ENCODE peak calls at places on chromosomes 2 and 18, in nine cellular contexts. V, R, B, E, M, F, J, S and Y are unnamed samples.

GRCh38 chr2:17590342-17590911 is 49.9 kb downstream of the VSNL1 start:
- DNase-seq in B (no peak), V (no peak), R (no peak), J (no peak), S (peak), M (no peak), F (no peak), E (no peak), Y (no peak)

GRCh38 chr2:105912081-105912480 is 167.4 kb downstream of the NCK2 start:
- DNase-seq in R (no peak), M (no peak), V (no peak), F (no peak), E (no peak), J (no peak), B (no peak), S (peak), Y (no peak)

GRCh38 chr2:180938419-180938818 is 42.0 kb upstream of the UBE2E3 start:
- DNase-seq in B (no peak), E (peak), R (no peak), F (no peak), S (peak), V (no peak), M (no peak), J (no peak), Y (no peak)

GRCh38 chr18:78915446-78916008 is 64.1 kb upstream of the SALL3 start:
- DNase-seq in F (no peak), B (no peak), J (no peak), S (no peak), V (peak), M (no peak), E (no peak), R (no peak), Y (no peak)

GRCh38 chr2:37020212-37020886 is 54.0 kb upstream of the STRN start:
- DNase-seq in S (no peak), F (no peak), R (no peak), J (no peak), V (peak), B (no peak), E (peak), M (peak), Y (no peak)

GRCh38 chr2:197085665-197086064 is 159.2 kb upstream of the PGAP1 start:
- DNase-seq in B (no peak), R (no peak), J (no peak), M (no peak), S (no peak), V (no peak), E (no peak), F (no peak), Y (no peak)

GRCh38 chr2:21098294-21098693 is 25.5 kb upstream of the TDRD15 start:
- DNase-seq in R (no peak), B (no peak), M (no peak), F (no peak), S (no peak), J (no peak), V (no peak), E (no peak), Y (no peak)

GRCh38 chr2:120175000-120175581 is 48.1 kb downstream of the TMEM185B start:
- DNase-seq in M (no peak), E (peak), J (no peak), V (no peak), S (peak), R (no peak), B (peak), F (no peak), Y (peak)

GRCh38 chr2:174675615-174676014 is 78.0 kb upstream of the WIPF1 start:
- DNase-seq in M (no peak), B (no peak), E (no peak), J (no peak), F (no peak), S (no peak), V (no peak), R (no peak), Y (no peak)

GRCh38 chr18:27735117-27735516 is 441.8 kb downstream of the CDH2 start:
- DNase-seq in J (no peak), R (no peak), M (no peak), V (no peak), S (no peak), B (no peak), E (no peak), F (no peak), Y (no peak)

GRCh38 chr2:216596234-216596985 is 36.8 kb upstream of the IGFBP2 start:
- DNase-seq in R (no peak), V (no peak), J (no peak), F (no peak), B (no peak), S (no peak), E (peak), M (no peak), Y (no peak)

GRCh38 chr2:57396364-57397098 is 650.1 kb upstream of the VRK2 start:
- DNase-seq in J (no peak), M (no peak), R (no peak), V (no peak), S (no peak), E (no peak), F (no peak), B (no peak), Y (no peak)

GRCh38 chr18:24176727-24177416 is 38.0 kb downstream of the CABYR start:
- DNase-seq in J (peak), R (peak), S (peak), M (peak), V (peak), B (peak), E (peak), F (peak), Y (peak)

GRCh38 chr2:174840436-174840835 is 76.2 kb upstream of the CHRNA1 start:
- DNase-seq in J (no peak), F (no peak), M (no peak), R (no peak), S (no peak), B (no peak), V (no peak), E (peak), Y (no peak)

GRCh38 chr2:8277921-8278571 is 403.8 kb upstream of the ID2 start:
- DNase-seq in B (no peak), S (no peak), F (no peak), J (no peak), M (no peak), R (no peak), V (no peak), E (no peak), Y (no peak)

GRCh38 chr2:201120500-201120899 is 4.5 kb downstream of the CFLAR start:
- DNase-seq in S (no peak), F (no peak), J (no peak), V (no peak), R (no peak), B (no peak), E (no peak), M (no peak), Y (no peak)

GRCh38 chr2:80499095-80499494 is 194.5 kb upstream of the LRRTM1 start:
- DNase-seq in R (peak), F (no peak), S (peak), E (peak), B (no peak), J (peak), V (no peak), M (no peak), Y (no peak)

GRCh38 chr2:135688002-135688401 is 53.7 kb upstream of the UBXN4 start:
- DNase-seq in S (peak), B (no peak), E (peak), J (no peak), R (no peak), M (no peak), V (no peak), F (no peak), Y (no peak)

GRCh38 chr2:213317929-213318328 is 33.7 kb downstream of the SPAG16 start:
- DNase-seq in S (peak), R (no peak), B (no peak), F (no peak), M (no peak), J (no peak), V (no peak), E (peak), Y (no peak)

GRCh38 chr2:219739866-219740440 is 112.5 kb downstream of the SLC4A3 start:
- DNase-seq in S (no peak), F (no peak), R (no peak), M (no peak), E (no peak), B (no peak), J (no peak), V (no peak), Y (no peak)

DNA sequence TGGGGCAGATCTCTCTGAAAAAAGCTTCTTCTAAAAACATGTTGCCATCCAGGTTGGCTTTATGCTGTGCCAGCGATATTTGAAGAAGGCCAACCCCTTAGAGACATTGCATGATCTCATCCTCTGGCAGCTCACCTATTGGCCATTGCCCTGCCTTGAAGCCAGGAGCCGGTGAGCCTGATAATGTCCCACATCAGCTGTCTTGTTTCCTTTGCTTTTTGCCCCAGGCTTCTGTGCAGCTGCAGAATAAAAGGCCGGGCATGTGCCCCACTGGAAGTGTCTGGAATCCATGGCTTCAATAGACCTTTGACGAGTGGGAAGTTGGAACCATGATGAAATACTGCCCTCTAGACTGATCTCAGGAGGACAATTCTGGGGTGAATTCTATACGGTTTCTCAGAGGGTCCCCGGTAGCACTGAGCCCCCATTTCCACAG is 523.5 kb upstream of the ZEB2 start:
- DNase-seq in R (peak), J (peak), B (no peak), F (no peak), E (no peak), S (no peak), M (no peak), V (no peak), Y (no peak)
- TF ChIP-seq CTCF in R (no peak), J (no peak), B (no peak), F (no peak), E (no peak), S (no peak), M (no peak), V (no peak), Y (no peak)

GRCh38 chr2:241507430-241508239 is 749 bp downstream of the STK25 start:
- DNase-seq in M (peak), V (peak), E (peak), J (peak), F (peak), R (peak), S (peak), B (peak), Y (peak)
- TF ChIP-seq CTCF in M (no peak), V (peak), E (peak), J (no peak), F (no peak), R (peak), S (peak), B (peak), Y (peak)

GRCh38 chr2:101200714-101201113 is 49.5 kb upstream of the TBC1D8 start:
- DNase-seq in S (peak), J (no peak), F (no peak), E (peak), M (no peak), R (no peak), V (no peak), B (no peak), Y (no peak)

GRCh38 chr2:101204400-101205095 is 48.1 kb upstream of the CNOT11 start:
- DNase-seq in V (no peak), B (no peak), J (no peak), M (no peak), R (no peak), F (no peak), E (no peak), S (no peak), Y (no peak)

GRCh38 chr2:101206080-101206479 is 46.6 kb upstream of the CNOT11 start:
- DNase-seq in E (no peak), B (no peak), S (no peak), R (no peak), V (no peak), J (no peak), M (no peak), F (no peak), Y (no peak)

GRCh38 chr2:101208830-101209229 is 43.9 kb upstream of the CNOT11 start:
- DNase-seq in V (no peak), J (no peak), E (no peak), F (no peak), M (no peak), B (no peak), S (no peak), R (no peak), Y (no peak)

DNA sequence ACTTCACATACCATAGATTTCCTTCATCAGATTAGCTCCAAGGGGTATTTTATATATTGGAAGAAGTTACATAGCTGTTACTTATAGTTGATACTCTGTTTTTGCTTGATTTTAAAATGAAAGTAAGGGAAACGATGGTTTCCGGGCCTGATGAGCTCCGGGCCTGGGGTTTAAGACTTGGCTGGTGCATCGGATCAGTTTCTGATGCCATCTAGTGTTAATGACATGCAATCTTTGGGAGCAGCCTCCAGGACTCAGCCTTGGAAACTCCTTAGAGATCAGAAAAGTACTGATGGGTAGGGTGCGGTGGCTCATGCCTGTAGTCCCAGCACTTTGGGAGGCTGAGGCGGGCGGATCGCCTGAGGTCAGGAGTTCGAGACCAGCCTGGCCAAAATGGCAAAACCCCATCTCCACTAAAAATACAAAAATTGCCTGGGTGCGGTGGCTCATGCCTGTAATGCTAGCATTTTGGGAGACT is 47.1 kb upstream of the CNOT11 start:
- DNase-seq in V (no peak), B (peak), M (peak), E (peak), S (peak), J (peak), F (peak), R (peak), Y (peak)
- TF ChIP-seq CTCF in V (peak), B (peak), M (peak), E (peak), S (peak), J (no peak), F (peak), R (no peak), Y (peak)

DNA sequence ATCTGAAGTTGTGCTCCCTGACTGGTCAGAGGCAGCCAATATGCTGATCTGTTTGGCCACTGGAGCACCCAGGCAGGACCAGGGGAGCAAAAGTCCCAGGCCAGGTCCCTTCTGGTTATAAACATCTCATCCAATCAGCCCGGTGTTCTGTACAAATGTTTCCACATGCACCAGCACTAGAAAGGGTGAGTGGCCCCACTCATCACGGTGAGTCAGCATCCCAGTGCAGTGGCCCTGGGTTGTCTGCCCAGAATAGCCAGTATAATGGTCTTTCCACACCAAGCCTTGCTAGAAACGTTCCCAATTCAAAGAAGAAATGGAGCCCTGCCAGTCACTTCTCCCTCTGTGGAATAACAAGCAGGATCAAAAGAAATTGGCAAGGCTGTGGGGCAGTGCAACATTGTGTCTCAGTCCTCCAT is 175.0 kb downstream of the SEPTIN10 start:
- DNase-seq in S (peak), M (peak), J (no peak), F (no peak), E (peak), R (no peak), B (no peak), V (no peak), Y (no peak)
- TF ChIP-seq CTCF in S (no peak), M (no peak), J (no peak), F (no peak), E (no peak), R (no peak), B (no peak), V (no peak), Y (no peak)

GRCh38 chr2:165568361-165568760 is 98.9 kb downstream of the CSRNP3 start:
- DNase-seq in V (no peak), F (no peak), R (no peak), E (no peak), J (no peak), S (no peak), B (no peak), M (no peak), Y (no peak)

GRCh38 chr2:165560377-165560988 is 91.0 kb downstream of the CSRNP3 start:
- DNase-seq in B (no peak), S (no peak), M (no peak), F (no peak), E (no peak), J (no peak), V (no peak), R (no peak), Y (no peak)

GRCh38 chr2:165562235-165562634 is 92.7 kb downstream of the CSRNP3 start:
- DNase-seq in R (no peak), V (no peak), J (no peak), E (no peak), B (no peak), M (no peak), S (no peak), F (no peak), Y (no peak)

GRCh38 chr2:165558832-165559231 is 89.3 kb downstream of the CSRNP3 start:
- DNase-seq in M (no peak), E (no peak), R (no peak), F (no peak), V (no peak), B (no peak), J (no peak), S (no peak), Y (no peak)

DNA sequence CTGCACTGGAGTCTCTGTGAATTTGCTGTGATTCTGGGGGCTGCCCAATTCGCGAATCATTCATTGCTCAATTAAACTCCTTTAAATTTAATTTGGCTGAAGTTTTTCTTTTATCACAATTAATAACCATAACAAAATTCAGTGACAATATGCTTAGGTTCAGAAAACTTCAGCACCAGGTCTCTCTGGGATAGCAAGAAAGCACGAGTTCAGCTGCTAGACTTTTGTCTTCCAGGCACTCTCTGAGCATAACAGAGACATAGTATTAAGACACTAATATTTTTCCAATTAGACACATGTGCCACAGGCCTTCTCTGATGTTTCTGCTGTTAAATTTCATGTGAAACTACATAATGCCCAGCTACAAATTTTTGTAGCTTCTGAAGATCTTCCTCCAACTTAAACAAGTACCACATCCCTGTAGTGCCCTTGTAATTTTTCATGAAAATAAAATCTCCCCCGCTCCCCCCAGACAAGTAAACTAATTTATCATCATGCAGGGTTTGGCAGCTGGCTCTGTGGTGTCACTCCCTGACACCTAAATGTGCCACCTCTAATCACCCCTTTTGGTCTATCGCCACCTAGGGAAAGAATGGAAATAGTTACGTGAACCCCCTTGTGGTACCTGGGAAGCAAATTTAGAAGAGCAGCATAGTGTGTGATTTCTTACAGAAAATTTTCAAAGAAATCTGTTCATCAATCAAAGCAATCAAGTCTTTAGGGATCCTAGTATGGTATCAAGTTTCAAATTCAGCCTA is 94.1 kb downstream of the CSRNP3 start:
- DNase-seq in M (no peak), V (no peak), S (no peak), F (no peak), J (no peak), E (no peak), R (no peak), B (no peak), Y (no peak)
- TF ChIP-seq CTCF in M (no peak), V (no peak), S (peak), F (no peak), J (peak), E (no peak), R (no peak), B (no peak), Y (peak)

GRCh38 chr2:64646007-64646880 is 7.5 kb downstream of the SERTAD2 start:
- DNase-seq in M (peak), R (peak), B (no peak), F (peak), S (peak), J (peak), V (peak), E (peak), Y (no peak)

GRCh38 chr2:64641585-64641984 is 12.1 kb downstream of the SERTAD2 start:
- DNase-seq in B (no peak), R (no peak), F (no peak), S (no peak), J (no peak), E (no peak), V (no peak), M (no peak), Y (no peak)

GRCh38 chr2:64645014-64645418 is 8.7 kb downstream of the SERTAD2 start:
- DNase-seq in F (no peak), V (no peak), J (peak), E (peak), M (no peak), B (no peak), S (peak), R (peak), Y (no peak)

GRCh38 chr2:64643838-64644219 is 9.9 kb downstream of the SERTAD2 start:
- DNase-seq in R (no peak), E (no peak), S (no peak), J (no peak), F (peak), M (no peak), B (no peak), V (no peak), Y (no peak)

GRCh38 chr2:64644240-64645013 is 9.3 kb downstream of the SERTAD2 start:
- DNase-seq in B (peak), E (peak), R (peak), S (peak), J (peak), M (peak), F (peak), V (peak), Y (peak)
- TF ChIP-seq CTCF in B (no peak), E (no peak), R (no peak), S (no peak), J (no peak), M (no peak), F (no peak), V (no peak), Y (peak)